ENCODE peak calls at places on chromosomes 13 and 19, in six cellular contexts. Y, P, F, K, G and W are unnamed samples. For H3K36me3 and H3K4me1, the result is how much of the 10 kb centered on the place peaks cover.

GRCh38 chr19:1505991-1506881 is 6.6 kb downstream of the ADAMTSL5 start:
- DNase-seq in Y (no peak), P (no peak), F (no peak), K (no peak), G (no peak), W (no peak)

GRCh38 chr13:108083056-108083455 is 132.3 kb downstream of the LIG4 start:
- DNase-seq in Y (peak), P (no peak), F (no peak), K (no peak), G (no peak), W (no peak)

GRCh38 chr19:35641515-35642151 is at the start of gene ETV2:
- DNase-seq in Y (peak), P (peak), F (no peak), K (no peak), G (peak), W (no peak)

GRCh38 chr13:51780099-51780498 is 23.9 kb downstream of the DHRS12 start:
- DNase-seq in Y (no peak), P (no peak), F (no peak), K (no peak), G (no peak), W (no peak)

GRCh38 chr19:54189020-54189667 is at the start of gene MBOAT7:
- DNase-seq in Y (no peak), P (no peak), F (no peak), K (no peak), G (no peak), W (no peak)

GRCh38 chr13:71874490-71874889 is 7.5 kb upstream of the DACH1 start:
- DNase-seq in Y (no peak), P (no peak), F (no peak), K (no peak), G (no peak), W (no peak)

GRCh38 chr13:106159295-106160195 is 375.9 kb downstream of the EFNB2 start:
- DNase-seq in Y (no peak), P (no peak), F (no peak), K (no peak), G (peak), W (no peak)

GRCh38 chr19:8544168-8544567 is 30.2 kb upstream of the ZNF414 start:
- DNase-seq in Y (no peak), P (no peak), F (no peak), K (no peak), G (no peak), W (no peak)

GRCh38 chr19:36604656-36605100 is 435 bp upstream of the ZNF382 start:
- DNase-seq in Y (peak), P (peak), F (no peak), K (no peak), G (peak), W (peak)

GRCh38 chr13:28753208-28753892 is 34.6 kb upstream of the SLC46A3 start:
- DNase-seq in Y (peak), P (no peak), F (peak), K (peak), G (peak), W (peak)

GRCh38 chr13:30763786-30764440 is 28.6 kb downstream of the ALOX5AP start:
- DNase-seq in Y (peak), P (no peak), F (no peak), K (no peak), G (no peak), W (no peak)

GRCh38 chr13:79060216-79060615 is 345.8 kb downstream of the RBM26 start:
- DNase-seq in Y (no peak), P (no peak), F (no peak), K (no peak), G (no peak), W (no peak)

GRCh38 chr13:73394066-73394465 is 335.3 kb downstream of the KLF5 start:
- DNase-seq in Y (no peak), P (no peak), F (no peak), K (no peak), G (no peak), W (no peak)

GRCh38 chr13:86932935-86933334 is 738.2 kb upstream of the SLITRK5 start:
- DNase-seq in Y (peak), P (no peak), F (no peak), K (no peak), G (no peak), W (no peak)

GRCh38 chr13:102310691-102311432 is 91.0 kb downstream of the FGF14 start:
- DNase-seq in Y (no peak), P (peak), F (peak), K (no peak), G (no peak), W (no peak)

GRCh38 chr19:45075215-45076028 is 856 bp downstream of the ZNF296 start:
- DNase-seq in Y (peak), P (no peak), F (no peak), K (peak), G (peak), W (peak)

GRCh38 chr19:49331616-49332055 is 3.6 kb upstream of the CD37 start:
- DNase-seq in Y (peak), P (no peak), F (no peak), K (no peak), G (no peak), W (peak)

GRCh38 chr13:51435002-51435578 is 17.7 kb downstream of the INTS6 start:
- DNase-seq in Y (no peak), P (no peak), F (no peak), K (no peak), G (no peak), W (no peak)

GRCh38 chr19:53132231-53132991 is at the start of gene ZNF415:
- DNase-seq in Y (peak), P (peak), F (peak), K (peak), G (peak), W (peak)

GRCh38 chr19:35421362-35421761 is 26.7 kb upstream of the FFAR2 start:
- DNase-seq in Y (no peak), P (no peak), F (no peak), K (no peak), G (no peak), W (no peak)

GRCh38 chr19:2324220-2324948 is 4.0 kb downstream of the LSM7 start:
- DNase-seq in Y (no peak), P (no peak), F (no peak), K (no peak), G (no peak), W (no peak)

GRCh38 chr19:44430956-44431355 is 17.3 kb downstream of the ZNF229 start:
- DNase-seq in Y (peak), P (no peak), F (no peak), K (no peak), G (no peak), W (no peak)

GRCh38 chr13:73467103-73467502 is 408.3 kb downstream of the KLF5 start:
- DNase-seq in Y (peak), P (no peak), F (no peak), K (no peak), G (no peak), W (no peak)

GRCh38 chr13:33870046-33870668 is 52.2 kb downstream of the RFC3 start:
- DNase-seq in Y (no peak), P (no peak), F (no peak), K (no peak), G (no peak), W (no peak)

GRCh38 chr13:23867027-23867491 is 22.1 kb downstream of the MIPEP start:
- DNase-seq in Y (peak), P (no peak), F (no peak), K (no peak), G (no peak), W (no peak)

GRCh38 chr13:109868583-109869311 is 82.4 kb upstream of the IRS2 start:
- DNase-seq in Y (no peak), P (no peak), F (no peak), K (no peak), G (no peak), W (no peak)

GRCh38 chr19:4068058-4068966 is 1.6 kb upstream of the ZBTB7A start:
- DNase-seq in Y (no peak), P (peak), F (no peak), K (no peak), G (no peak), W (no peak)

GRCh38 chr19:3098515-3099346 is 4.6 kb downstream of the GNA11 start:
- DNase-seq in Y (no peak), P (peak), F (no peak), K (no peak), G (peak), W (peak)

DNA sequence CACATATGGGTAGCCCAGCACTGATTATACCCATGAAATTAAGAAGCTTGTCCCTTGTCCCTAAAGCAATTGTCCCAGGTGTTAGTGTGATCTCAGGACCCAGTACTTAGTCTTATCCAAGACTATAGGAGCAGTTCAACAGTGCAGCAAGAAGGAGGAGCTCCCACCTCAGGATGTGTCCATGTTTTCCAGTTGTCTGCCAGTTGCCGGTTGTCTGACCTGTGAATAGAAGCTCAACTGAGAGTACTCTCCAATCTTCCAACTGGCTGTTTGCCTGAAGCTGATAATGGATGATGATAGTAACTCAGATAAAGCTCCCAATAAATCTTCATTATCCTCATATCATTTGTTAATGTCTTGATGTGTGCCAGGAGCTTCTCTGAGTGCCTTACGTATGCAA is 107.2 kb upstream of the HTR2A start:
- DNase-seq in Y (peak), P (no peak), F (no peak), K (no peak), G (no peak), W (no peak)
- TF ChIP-seq CTCF in Y (peak), P (no peak), F (no peak), K (no peak), G (no peak), W (no peak)

DNA sequence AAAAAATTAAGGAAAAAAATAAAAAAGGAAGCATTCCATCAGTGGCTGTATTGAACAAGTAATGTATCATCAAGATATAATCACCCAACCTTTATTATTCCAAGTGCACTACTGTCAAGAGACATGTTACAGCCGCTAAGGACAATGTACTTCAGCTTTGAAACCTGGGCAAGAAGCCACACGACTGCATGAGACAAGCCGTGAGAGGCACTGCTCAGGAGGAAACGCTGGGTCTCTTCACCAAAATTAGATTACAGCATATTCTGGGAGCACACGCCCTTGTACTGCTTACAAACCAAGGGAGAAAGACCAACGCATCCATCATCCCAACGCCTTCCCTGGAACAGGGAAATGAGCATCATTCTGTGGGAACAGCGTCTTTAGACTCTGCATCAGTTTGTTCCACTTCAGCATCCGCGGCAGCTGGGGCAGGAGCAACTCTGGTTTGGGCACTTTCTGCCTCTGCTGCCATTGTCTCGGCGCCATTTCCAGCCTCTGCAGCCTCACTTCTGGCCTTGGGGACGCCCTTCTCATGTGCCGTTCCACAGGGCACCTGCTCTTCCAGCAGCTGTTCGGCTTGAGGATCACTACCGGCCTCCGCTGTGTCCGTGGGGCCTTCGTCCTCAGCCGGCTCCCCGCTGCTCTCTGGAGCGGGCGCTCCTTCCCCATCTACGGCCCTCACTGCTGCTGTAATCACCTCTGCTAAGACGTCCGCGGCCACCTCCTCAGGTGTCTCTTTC is 22.4 kb upstream of the BRD4 start:
- DNase-seq in Y (no peak), P (no peak), F (no peak), K (no peak), G (no peak), W (no peak)
- H3K36me3 ChIP-seq in Y (under half), P (under half), F (under half), K (under half), G (under half), W (half or more)

DNA sequence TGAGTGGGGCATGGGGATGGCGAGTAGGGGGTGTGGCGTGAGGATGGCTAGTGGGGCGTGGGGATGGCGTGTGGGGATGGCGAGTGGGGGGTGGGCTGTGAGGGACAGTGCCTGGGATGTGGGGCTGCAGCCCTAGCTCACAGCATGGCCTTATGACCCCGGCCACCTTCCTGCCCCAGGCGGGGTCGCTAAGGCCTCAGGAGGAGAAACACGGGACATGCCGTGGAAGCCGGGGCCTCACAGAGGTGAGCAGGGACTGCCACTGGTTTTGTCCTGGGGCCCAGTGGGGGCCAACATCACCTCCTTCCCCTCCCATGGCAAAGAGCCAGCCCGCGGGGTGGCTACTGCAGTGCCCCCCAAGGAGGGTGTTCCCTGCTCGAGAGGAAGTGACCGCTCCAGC is 1.1 kb downstream of the F7 start:
- DNase-seq in Y (no peak), P (no peak), F (no peak), K (no peak), G (no peak), W (no peak)
- H3K4me1 ChIP-seq in Y (under half), P (under half), F (under half), K (under half), G (under half), W (under half)

GRCh38 chr19:7494416-7495098 is 5.7 kb upstream of the PEX11G start:
- DNase-seq in Y (peak), P (no peak), F (no peak), K (no peak), G (peak), W (no peak)
- TF ChIP-seq CTCF in Y (peak), P (no peak), F (no peak), K (no peak), G (peak), W (peak)

GRCh38 chr13:40874138-40874776 is 84.8 kb downstream of the SLC25A15 start:
- DNase-seq in Y (no peak), P (no peak), F (no peak), K (no peak), G (no peak), W (no peak)
- H3K36me3 ChIP-seq in Y (under half), P (under half), F (under half), K (under half), G (under half), W (under half)

GRCh38 chr13:44368062-44368591 is 5.5 kb upstream of the SERP2 start:
- DNase-seq in Y (peak), P (no peak), F (no peak), K (no peak), G (no peak), W (no peak)

GRCh38 chr13:44365008-44365407 is 8.6 kb upstream of the SERP2 start:
- DNase-seq in Y (peak), P (no peak), F (no peak), K (peak), G (no peak), W (no peak)

GRCh38 chr13:44364601-44365000 is 9.0 kb upstream of the SERP2 start:
- DNase-seq in Y (peak), P (no peak), F (no peak), K (no peak), G (no peak), W (no peak)

GRCh38 chr13:44364019-44364418 is 9.6 kb upstream of the SERP2 start:
- DNase-seq in Y (no peak), P (no peak), F (no peak), K (no peak), G (peak), W (no peak)

DNA sequence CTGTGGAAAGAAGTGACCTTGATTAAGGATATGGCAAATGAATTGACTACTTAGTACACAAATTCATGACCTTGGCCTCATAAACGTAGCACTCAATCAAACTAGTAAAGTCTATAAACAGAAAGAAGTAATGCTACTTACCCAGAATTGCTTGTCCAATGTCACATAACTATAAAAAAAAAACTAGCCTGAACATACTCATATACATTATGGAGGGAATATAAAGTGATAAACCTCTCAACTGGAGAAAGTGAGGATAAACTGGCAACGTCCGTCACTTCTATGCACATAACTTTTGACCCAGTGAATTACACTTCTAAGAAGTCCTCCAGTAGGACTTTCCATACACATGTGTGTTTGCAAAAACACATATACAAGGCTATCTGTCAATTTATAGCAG is 7.7 kb upstream of the SERP2 start:
- DNase-seq in Y (no peak), P (no peak), F (no peak), K (no peak), G (no peak), W (no peak)
- H3K4me1 ChIP-seq in Y (under half), P (under half), F (under half), K (under half), G (under half), W (under half)

GRCh38 chr19:58380037-58380735 is 644 bp downstream of the ZNF837 start:
- DNase-seq in Y (no peak), P (no peak), F (no peak), K (no peak), G (no peak), W (no peak)

GRCh38 chr19:58379276-58379675 is 1.6 kb downstream of the ZNF837 start:
- DNase-seq in Y (no peak), P (no peak), F (no peak), K (no peak), G (no peak), W (no peak)

GRCh38 chr19:58382997-58383603 is 2.3 kb upstream of the ZNF837 start:
- DNase-seq in Y (no peak), P (no peak), F (no peak), K (no peak), G (no peak), W (no peak)

GRCh38 chr19:58381460-58382220 is 810 bp upstream of the ZNF837 start:
- DNase-seq in Y (no peak), P (no peak), F (no peak), K (no peak), G (no peak), W (no peak)

GRCh38 chr19:58380736-58381459 is at the start of gene ZNF837:
- DNase-seq in Y (peak), P (peak), F (peak), K (peak), G (peak), W (peak)
- TF ChIP-seq CTCF in Y (no peak), P (peak), F (no peak), K (no peak), G (no peak), W (no peak)

DNA sequence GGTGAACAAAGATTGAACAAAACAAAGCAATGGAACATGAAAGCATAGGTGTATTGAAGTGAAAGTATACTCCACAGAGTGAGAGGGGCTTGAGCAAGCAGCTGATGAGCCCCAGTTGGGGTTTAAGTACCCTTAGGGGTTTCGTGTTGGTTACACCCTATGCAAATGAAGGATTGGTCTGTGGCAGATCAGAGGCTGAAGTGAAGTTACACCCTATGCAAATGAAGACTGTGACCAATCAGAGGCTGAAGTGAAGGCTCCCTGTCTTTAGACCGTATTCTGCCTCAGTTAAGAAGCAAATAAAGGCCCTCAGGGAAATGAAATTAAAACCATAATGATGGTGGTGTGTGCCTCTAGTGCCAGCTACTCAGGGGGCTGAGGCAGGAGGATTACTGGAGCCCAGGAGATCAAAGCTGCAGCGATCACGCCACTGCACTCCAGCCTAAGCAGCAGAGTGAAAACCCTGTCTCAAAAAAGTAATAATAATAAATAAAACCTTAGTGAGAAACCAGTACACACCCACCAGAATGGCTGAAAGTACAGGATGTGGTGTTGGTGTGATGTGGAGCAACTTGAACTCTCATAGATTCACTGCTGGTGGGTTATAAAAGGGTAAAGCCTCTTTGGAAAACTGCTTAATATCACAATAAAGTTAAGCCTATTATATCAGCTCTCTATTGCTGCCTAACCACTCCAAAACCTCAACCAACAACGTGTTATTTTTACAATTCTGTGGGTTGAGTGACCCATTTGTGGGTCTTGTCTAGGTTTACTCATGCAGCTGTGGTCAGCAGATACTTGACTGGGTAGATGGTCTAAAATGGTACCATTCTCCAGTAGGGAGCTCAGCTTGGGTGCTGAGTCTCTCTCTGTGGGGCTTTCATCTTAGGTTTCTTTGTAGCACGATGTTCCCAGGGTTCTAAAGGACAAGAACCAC is 12.8 kb upstream of the UPF3A start:
- DNase-seq in Y (peak), P (no peak), F (no peak), K (no peak), G (no peak), W (no peak)
- H3K36me3 ChIP-seq in Y (under half), P (under half), F (under half), K (under half), G (under half), W (half or more)

GRCh38 chr13:98480915-98481510 is 95.9 kb downstream of the STK24 start:
- DNase-seq in Y (peak), P (no peak), F (no peak), K (no peak), G (no peak), W (no peak)
- H3K4me1 ChIP-seq in Y (under half), P (under half), F (half or more), K (half or more), G (half or more), W (half or more)

GRCh38 chr13:113149711-113150544 is 8.5 kb upstream of the PROZ start:
- DNase-seq in Y (no peak), P (no peak), F (no peak), K (no peak), G (no peak), W (no peak)

GRCh38 chr13:113148940-113149503 is 9.4 kb upstream of the PROZ start:
- DNase-seq in Y (no peak), P (no peak), F (no peak), K (no peak), G (no peak), W (no peak)

GRCh38 chr13:113146750-113147149 is 11.7 kb upstream of the PROZ start:
- DNase-seq in Y (no peak), P (no peak), F (no peak), K (no peak), G (no peak), W (no peak)

GRCh38 chr13:113147206-113147605 is 11.2 kb upstream of the PROZ start:
- DNase-seq in Y (no peak), P (no peak), F (no peak), K (no peak), G (no peak), W (no peak)

GRCh38 chr13:113148407-113148806 is 10.0 kb upstream of the PROZ start:
- DNase-seq in Y (no peak), P (no peak), F (no peak), K (no peak), G (no peak), W (no peak)
- TF ChIP-seq CTCF in Y (no peak), P (no peak), F (no peak), K (no peak), G (no peak), W (no peak)